ENCODE peak calls at places on chromosomes 7 and 10, in six cellular contexts. One of them, this sample, is unnamed.

GRCh38 chr7:133919810-133920209 is 207.3 kb upstream of the LRGUK start:
- DNase-seq in progenitor cell of endocrine pancreas: no peak
- DNase-seq in GDM1: no peak
- DNase-seq in skeletal muscle cell: no peak
- DNase-seq in hepatocyte: no peak
- DNase-seq in activated CD4-positive, alpha-beta T cell treated with anti-CD3 and anti-CD28 coated beads, Interleukin-2, amount 50 U/mL, for 48 hours: no peak
- DNase-seq in this sample: no peak

GRCh38 chr10:114539623-114540022 is 118.5 kb downstream of the ABLIM1 start:
- DNase-seq in progenitor cell of endocrine pancreas: no peak
- DNase-seq in GDM1: no peak
- DNase-seq in skeletal muscle cell: no peak
- DNase-seq in hepatocyte: no peak
- DNase-seq in activated CD4-positive, alpha-beta T cell treated with anti-CD3 and anti-CD28 coated beads, Interleukin-2, amount 50 U/mL, for 48 hours: no peak
- DNase-seq in this sample: no peak

GRCh38 chr10:60896715-60897114 is 47.3 kb downstream of the RHOBTB1 start:
- DNase-seq in progenitor cell of endocrine pancreas: no peak
- DNase-seq in GDM1: no peak
- DNase-seq in skeletal muscle cell: no peak
- DNase-seq in hepatocyte: no peak
- DNase-seq in activated CD4-positive, alpha-beta T cell treated with anti-CD3 and anti-CD28 coated beads, Interleukin-2, amount 50 U/mL, for 48 hours: no peak
- DNase-seq in this sample: no peak

GRCh38 chr10:93030409-93030808 is 30.2 kb upstream of the CYP26C1 start:
- DNase-seq in progenitor cell of endocrine pancreas: no peak
- DNase-seq in GDM1: no peak
- DNase-seq in skeletal muscle cell: peak
- DNase-seq in hepatocyte: peak
- DNase-seq in activated CD4-positive, alpha-beta T cell treated with anti-CD3 and anti-CD28 coated beads, Interleukin-2, amount 50 U/mL, for 48 hours: no peak
- DNase-seq in this sample: no peak

GRCh38 chr7:13988765-13989137 is 715 bp downstream of the ETV1 start:
- DNase-seq in progenitor cell of endocrine pancreas: no peak
- DNase-seq in GDM1: no peak
- DNase-seq in skeletal muscle cell: no peak
- DNase-seq in hepatocyte: peak
- DNase-seq in activated CD4-positive, alpha-beta T cell treated with anti-CD3 and anti-CD28 coated beads, Interleukin-2, amount 50 U/mL, for 48 hours: no peak
- DNase-seq in this sample: peak

GRCh38 chr7:20798081-20798693 is 11.5 kb upstream of the SP8 start:
- DNase-seq in progenitor cell of endocrine pancreas: no peak
- DNase-seq in GDM1: no peak
- DNase-seq in skeletal muscle cell: no peak
- DNase-seq in hepatocyte: peak
- DNase-seq in activated CD4-positive, alpha-beta T cell treated with anti-CD3 and anti-CD28 coated beads, Interleukin-2, amount 50 U/mL, for 48 hours: peak
- DNase-seq in this sample: peak

GRCh38 chr10:15433850-15434537 is 62.9 kb upstream of the FAM171A1 start:
- DNase-seq in progenitor cell of endocrine pancreas: no peak
- DNase-seq in GDM1: no peak
- DNase-seq in skeletal muscle cell: no peak
- DNase-seq in hepatocyte: peak
- DNase-seq in activated CD4-positive, alpha-beta T cell treated with anti-CD3 and anti-CD28 coated beads, Interleukin-2, amount 50 U/mL, for 48 hours: peak
- DNase-seq in this sample: peak

GRCh38 chr7:87411186-87411585 is 64.3 kb downstream of the ABCB4 start:
- DNase-seq in progenitor cell of endocrine pancreas: no peak
- DNase-seq in GDM1: no peak
- DNase-seq in skeletal muscle cell: no peak
- DNase-seq in hepatocyte: no peak
- DNase-seq in activated CD4-positive, alpha-beta T cell treated with anti-CD3 and anti-CD28 coated beads, Interleukin-2, amount 50 U/mL, for 48 hours: no peak
- DNase-seq in this sample: no peak

GRCh38 chr10:4828005-4828404 is 2.0 kb downstream of the AKR1E2 start:
- DNase-seq in progenitor cell of endocrine pancreas: no peak
- DNase-seq in GDM1: no peak
- DNase-seq in skeletal muscle cell: no peak
- DNase-seq in hepatocyte: no peak
- DNase-seq in activated CD4-positive, alpha-beta T cell treated with anti-CD3 and anti-CD28 coated beads, Interleukin-2, amount 50 U/mL, for 48 hours: no peak
- DNase-seq in this sample: no peak

GRCh38 chr7:129363-130221 is 62.8 kb upstream of the FAM20C start:
- DNase-seq in progenitor cell of endocrine pancreas: no peak
- DNase-seq in GDM1: no peak
- DNase-seq in skeletal muscle cell: no peak
- DNase-seq in hepatocyte: peak
- DNase-seq in activated CD4-positive, alpha-beta T cell treated with anti-CD3 and anti-CD28 coated beads, Interleukin-2, amount 50 U/mL, for 48 hours: no peak
- DNase-seq in this sample: no peak

GRCh38 chr10:49504528-49504927 is 34.4 kb downstream of the ERCC6 start:
- DNase-seq in progenitor cell of endocrine pancreas: no peak
- DNase-seq in GDM1: no peak
- DNase-seq in skeletal muscle cell: no peak
- DNase-seq in hepatocyte: no peak
- DNase-seq in activated CD4-positive, alpha-beta T cell treated with anti-CD3 and anti-CD28 coated beads, Interleukin-2, amount 50 U/mL, for 48 hours: no peak
- DNase-seq in this sample: no peak

GRCh38 chr10:46268076-46268881 is 18.5 kb upstream of the ANTXRL start:
- DNase-seq in progenitor cell of endocrine pancreas: no peak
- DNase-seq in GDM1: no peak
- DNase-seq in skeletal muscle cell: no peak
- DNase-seq in hepatocyte: no peak
- DNase-seq in activated CD4-positive, alpha-beta T cell treated with anti-CD3 and anti-CD28 coated beads, Interleukin-2, amount 50 U/mL, for 48 hours: peak
- DNase-seq in this sample: no peak

This sample was measured in DMS53.